ENCODE peak calls at places on chromosomes 12 and 14, in six cellular contexts. Q is K562, O is GM12878, E is H1, Y is SK-N-SH, D is HepG2. U is an unnamed sample.

GRCh38 chr12:119341988-119342387 is 7.5 kb downstream of the CCDC60 start:
- DNase-seq in Q (no peak), O (no peak), E (no peak), Y (no peak), D (no peak), U (no peak)

GRCh38 chr12:100942984-100943749 is 148.6 kb downstream of the ANO4 start:
- DNase-seq in Q (no peak), O (no peak), E (no peak), Y (no peak), D (no peak), U (no peak)

GRCh38 chr12:84128117-84128991 is 784.2 kb downstream of the SLC6A15 start:
- DNase-seq in Q (no peak), O (no peak), E (no peak), Y (no peak), D (no peak), U (no peak)

GRCh38 chr12:77294016-77294415 is 228.6 kb upstream of the E2F7 start:
- DNase-seq in Q (no peak), O (no peak), E (no peak), Y (no peak), D (no peak), U (no peak)

GRCh38 chr12:65879878-65880277 is 55.6 kb downstream of the HMGA2 start:
- DNase-seq in Q (no peak), O (no peak), E (no peak), Y (no peak), D (no peak), U (no peak)

GRCh38 chr14:33992274-33993050 is 41.6 kb upstream of the EGLN3 start:
- DNase-seq in Q (no peak), O (no peak), E (no peak), Y (no peak), D (no peak), U (no peak)

GRCh38 chr12:41174602-41175001 is 13.5 kb upstream of the PDZRN4 start:
- DNase-seq in Q (no peak), O (no peak), E (no peak), Y (no peak), D (no peak), U (no peak)

GRCh38 chr14:75340921-75341320 is 62.3 kb downstream of the FOS start:
- DNase-seq in Q (no peak), O (no peak), E (no peak), Y (no peak), D (no peak), U (no peak)

GRCh38 chr12:76595056-76595455 is 35.5 kb upstream of the OSBPL8 start:
- DNase-seq in Q (no peak), O (no peak), E (no peak), Y (no peak), D (no peak), U (no peak)

GRCh38 chr12:23906329-23906728 is 43.1 kb downstream of the SOX5 start:
- DNase-seq in Q (no peak), O (no peak), E (no peak), Y (no peak), D (peak), U (no peak)

GRCh38 chr14:51395361-51395849 is 155.4 kb downstream of the TMX1 start:
- DNase-seq in Q (no peak), O (no peak), E (no peak), Y (peak), D (no peak), U (no peak)

GRCh38 chr14:20179218-20179617 is 11.5 kb upstream of the OR11G2 start:
- DNase-seq in Q (no peak), O (no peak), E (no peak), Y (no peak), D (no peak), U (no peak)

GRCh38 chr12:116331876-116332275 is 54.4 kb upstream of the MED13L start:
- DNase-seq in Q (no peak), O (no peak), E (no peak), Y (no peak), D (no peak), U (no peak)

GRCh38 chr14:100899841-100900771 is 3.4 kb downstream of the RTL1 start:
- DNase-seq in Q (peak), O (no peak), E (no peak), Y (peak), D (peak), U (no peak)

GRCh38 chr12:58416211-58416610 is 474.8 kb downstream of the ATP23 start:
- DNase-seq in Q (no peak), O (no peak), E (no peak), Y (no peak), D (no peak), U (no peak)

GRCh38 chr12:111322336-111323250 is 46.3 kb downstream of the PHETA1 start:
- DNase-seq in Q (no peak), O (no peak), E (no peak), Y (no peak), D (no peak), U (no peak)

GRCh38 chr12:57517187-57517586 is 3.1 kb downstream of the DDIT3 start:
- DNase-seq in Q (no peak), O (no peak), E (no peak), Y (no peak), D (no peak), U (no peak)

GRCh38 chr12:126353604-126354003 is 1288.4 kb downstream of the AACS start:
- DNase-seq in Q (no peak), O (no peak), E (no peak), Y (no peak), D (no peak), U (no peak)

GRCh38 chr12:5139751-5140150 is 96.1 kb downstream of the KCNA5 start:
- DNase-seq in Q (no peak), O (no peak), E (no peak), Y (no peak), D (no peak), U (no peak)

GRCh38 chr14:60652674-60653387 is 3.6 kb upstream of the SIX1 start:
- DNase-seq in Q (no peak), O (no peak), E (no peak), Y (peak), D (no peak), U (no peak)

GRCh38 chr12:82461851-82462250 is 103.5 kb downstream of the METTL25 start:
- DNase-seq in Q (no peak), O (no peak), E (no peak), Y (no peak), D (no peak), U (no peak)

GRCh38 chr12:92601680-92602079 is 101.1 kb upstream of the PLEKHG7 start:
- DNase-seq in Q (no peak), O (no peak), E (no peak), Y (no peak), D (no peak), U (no peak)

GRCh38 chr12:65891219-65891618 is 66.9 kb downstream of the HMGA2 start:
- DNase-seq in Q (no peak), O (no peak), E (no peak), Y (no peak), D (no peak), U (no peak)

GRCh38 chr14:38127784-38128183 is 79.9 kb upstream of the SSTR1 start:
- DNase-seq in Q (no peak), O (no peak), E (no peak), Y (no peak), D (no peak), U (no peak)

GRCh38 chr12:27048822-27049752 is 26.7 kb downstream of the MED21 start:
- DNase-seq in Q (peak), O (no peak), E (no peak), Y (no peak), D (no peak), U (no peak)

GRCh38 chr12:95724767-95725166 is 65.8 kb downstream of the NTN4 start:
- DNase-seq in Q (no peak), O (no peak), E (no peak), Y (no peak), D (no peak), U (no peak)
- H3K27ac ChIP-seq in Q (no peak), O (no peak), E (no peak), Y (no peak), D (no peak), U (no peak)

GRCh38 chr14:32100175-32100574 is 23.1 kb downstream of the ARHGAP5 start:
- DNase-seq in Q (no peak), O (no peak), E (no peak), Y (no peak), D (no peak), U (no peak)

GRCh38 chr14:32102968-32103367 is 25.9 kb downstream of the ARHGAP5 start:
- DNase-seq in Q (no peak), O (no peak), E (no peak), Y (no peak), D (no peak), U (no peak)

GRCh38 chr14:32104308-32104707 is 27.2 kb downstream of the ARHGAP5 start:
- DNase-seq in Q (no peak), O (no peak), E (no peak), Y (no peak), D (no peak), U (no peak)

GRCh38 chr14:32104803-32105202 is 27.7 kb downstream of the ARHGAP5 start:
- DNase-seq in Q (no peak), O (no peak), E (no peak), Y (no peak), D (no peak), U (no peak)

DNA sequence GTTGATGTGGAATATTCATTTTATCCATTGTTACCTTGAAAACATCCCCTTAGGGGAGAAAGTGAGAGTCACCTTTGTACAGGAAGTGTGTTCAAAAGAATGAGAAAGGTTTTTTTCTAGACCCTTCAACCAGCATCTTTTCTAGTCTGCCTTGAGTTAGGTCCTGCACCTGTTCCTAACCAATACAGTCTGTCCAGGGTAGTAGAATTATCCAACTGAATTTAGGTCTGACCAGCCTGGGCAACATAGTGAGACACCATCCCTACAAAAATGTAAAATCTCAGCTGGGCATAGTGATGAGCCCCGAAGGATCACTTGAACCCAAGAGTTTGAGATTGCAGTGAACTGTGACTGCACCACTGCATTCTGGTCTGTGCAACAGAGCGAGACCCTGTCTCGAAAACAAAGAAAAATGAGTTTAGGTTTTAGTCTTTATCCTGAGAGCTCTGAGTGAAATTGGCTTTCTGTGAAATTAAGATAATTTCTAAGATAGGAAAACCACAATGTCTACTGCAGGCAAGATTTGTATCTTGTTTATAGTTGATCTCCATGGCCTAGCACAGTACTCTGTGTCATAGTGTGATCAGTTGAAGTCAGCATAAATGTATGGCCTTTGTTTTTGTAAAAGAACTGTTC is 25.2 kb downstream of the ARHGAP5 start:
- DNase-seq in Q (no peak), O (peak), E (no peak), Y (no peak), D (no peak), U (no peak)
- TF ChIP-seq YY1 in Q (no peak), O (no peak), E (no peak), Y (no peak), D (no peak), U (no peak)

DNA sequence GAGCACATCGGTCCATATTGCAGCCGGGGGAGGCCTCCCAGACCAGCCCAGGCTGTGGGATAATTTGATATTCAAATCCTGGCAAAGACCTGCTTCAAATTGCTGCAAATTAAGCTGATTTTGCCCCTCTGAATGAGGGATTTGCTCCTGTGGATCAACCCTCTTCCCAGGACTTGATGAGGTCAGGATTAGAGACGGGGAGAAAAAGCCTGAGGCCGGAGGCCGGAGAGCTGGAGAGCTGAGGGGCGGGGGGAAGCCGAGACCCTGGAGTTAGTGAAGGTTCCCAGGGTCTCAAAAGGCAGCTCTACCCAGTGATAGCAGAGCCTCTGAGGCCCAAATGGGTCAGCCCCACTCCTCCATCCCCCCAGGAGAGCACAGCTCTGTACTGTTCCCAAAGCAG is 17.5 kb upstream of the VSX2 start:
- DNase-seq in Q (no peak), O (no peak), E (no peak), Y (no peak), D (no peak), U (no peak)
- H3K27ac ChIP-seq in Q (no peak), O (no peak), E (no peak), Y (no peak), D (no peak), U (no peak)

GRCh38 chr14:22820731-22821130 is 5.5 kb upstream of the SLC7A7 start:
- DNase-seq in Q (no peak), O (no peak), E (no peak), Y (no peak), D (no peak), U (no peak)
- TF ChIP-seq YY1 in Q (no peak), O (no peak), E (no peak), Y (no peak), D (no peak), U (no peak)

GRCh38 chr12:21647179-21647578 is 10.5 kb downstream of the LDHB start:
- DNase-seq in Q (no peak), O (no peak), E (no peak), Y (no peak), D (no peak), U (no peak)
- H3K27ac ChIP-seq in Q (no peak), O (no peak), E (peak), Y (no peak), D (no peak), U (no peak)

GRCh38 chr14:68952544-68953535 is 26.3 kb downstream of the ACTN1 start:
- DNase-seq in Q (no peak), O (no peak), E (no peak), Y (peak), D (no peak), U (no peak)
- TF ChIP-seq YY1 in Q (no peak), O (no peak), E (no peak), Y (no peak), D (no peak), U (no peak)

GRCh38 chr14:70600382-70601157 is at the start of gene MED6:
- DNase-seq in Q (peak), O (peak), E (peak), Y (peak), D (peak), U (peak)
- H3K27ac ChIP-seq in Q (peak), O (peak), E (peak), Y (peak), D (peak), U (peak)

GRCh38 chr14:95499354-95499750 is 17.1 kb downstream of the SYNE3 start:
- DNase-seq in Q (no peak), O (no peak), E (no peak), Y (no peak), D (no peak), U (no peak)
- TF ChIP-seq YY1 in Q (no peak), O (no peak), E (no peak), Y (no peak), D (no peak), U (no peak)

U was measured in HCT116.